ENCODE peak calls at places on chromosomes 16 and 17, in four cellular contexts. A, S, T and R are unnamed samples.

GRCh38 chr16:22813946-22814325 is at the start of gene HS3ST2:
- DNase-seq in T (no peak), S (peak; percentile 83), A (no peak), R (no peak)

GRCh38 chr16:70635356-70636016 is 10.9 kb upstream of the IL34 start:
- DNase-seq in A (no peak), S (no peak), T (no peak), R (peak; percentile 73)

GRCh38 chr17:37429442-37429841 is 22.8 kb downstream of the TADA2A start:
- DNase-seq in A (no peak), T (no peak), S (no peak), R (no peak)

GRCh38 chr16:89410794-89411309 is 79.5 kb downstream of the ANKRD11 start:
- DNase-seq in A (no peak), T (no peak), S (peak; percentile 54), R (peak; percentile 90)

GRCh38 chr17:80596760-80597608 is 52.3 kb downstream of the RPTOR start:
- DNase-seq in S (no peak), A (no peak), T (no peak), R (no peak)

GRCh38 chr17:17736205-17737183 is 55.2 kb downstream of the RAI1 start:
- DNase-seq in S (no peak), A (no peak), T (no peak), R (no peak)

GRCh38 chr17:17343896-17344506 is 40.8 kb downstream of the NT5M start:
- DNase-seq in S (no peak), A (no peak), T (no peak), R (no peak)

GRCh38 chr17:42179911-42180410 is 981 bp downstream of the KCNH4 start:
- DNase-seq in T (no peak), A (peak; percentile 48), S (peak; percentile 62), R (peak; percentile 72)

GRCh38 chr16:73054732-73055481 is 7.0 kb upstream of the ZFHX3 start:
- DNase-seq in S (no peak), T (no peak), A (no peak), R (no peak)

GRCh38 chr17:47927821-47928400 is 13.5 kb upstream of the PNPO start:
- DNase-seq in A (no peak), T (no peak), S (no peak), R (no peak)

GRCh38 chr17:75996665-75997590 is 3.7 kb upstream of the CDK3 start:
- DNase-seq in S (peak; percentile 24), T (no peak), A (no peak), R (no peak)

GRCh38 chr17:60451071-60451470 is 28.8 kb downstream of the CHCT1 start:
- DNase-seq in T (no peak), A (no peak), S (no peak), R (no peak)

GRCh38 chr17:55845385-55845784 is 94.5 kb downstream of the PCTP start:
- DNase-seq in S (peak; percentile 87), A (no peak), T (no peak), R (peak; percentile 43)

GRCh38 chr17:67221062-67221998 is 23.7 kb downstream of the HELZ start:
- DNase-seq in T (no peak), S (peak; percentile 71), A (no peak), R (peak; percentile 54)

GRCh38 chr17:38608648-38609047 is 2.9 kb upstream of the SRCIN1 start:
- DNase-seq in S (no peak), T (no peak), A (no peak), R (no peak)

GRCh38 chr17:55320594-55321506 is 56.1 kb downstream of the HLF start:
- DNase-seq in S (no peak), A (no peak), T (no peak), R (no peak)

GRCh38 chr16:13999895-14000425 is 71.2 kb upstream of the MRTFB start:
- DNase-seq in S (no peak), A (no peak), T (no peak), R (no peak)

GRCh38 chr16:88569614-88569984 is 604 bp upstream of the ZC3H18 start:
- DNase-seq in A (no peak), S (peak; percentile 58), T (no peak), R (no peak)

GRCh38 chr16:85767569-85767968 is 16.7 kb upstream of the C16orf74 start:
- DNase-seq in T (no peak), A (no peak), S (no peak), R (peak; percentile 97)

GRCh38 chr16:11205754-11206459 is 50.1 kb downstream of the SOCS1 start:
- DNase-seq in A (no peak), T (no peak), S (no peak), R (peak; percentile 41)

GRCh38 chr17:35448214-35448898 is at the start of gene SLFN13:
- DNase-seq in S (peak; percentile 51), A (peak; percentile 65), T (peak; percentile 75), R (peak; percentile 20)

GRCh38 chr17:82383411-82383810 is 11.8 kb downstream of the UTS2R start:
- DNase-seq in T (no peak), S (no peak), A (no peak), R (no peak)

GRCh38 chr17:74466111-74466784 is at the start of gene CD300A:
- DNase-seq in T (no peak), S (no peak), A (peak; percentile 51), R (no peak)

GRCh38 chr16:87457051-87457611 is 35.7 kb downstream of the ZCCHC14 start:
- DNase-seq in T (no peak), S (no peak), A (no peak), R (no peak)

GRCh38 chr17:66964930-66965800 is 658 bp downstream of the CACNG4 start:
- DNase-seq in A (no peak), T (no peak), S (peak; percentile 81), R (no peak)

GRCh38 chr17:30236807-30237206 is 1.3 kb upstream of the SLC6A4 start:
- DNase-seq in A (no peak), S (peak; percentile 69), T (no peak), R (peak; percentile 70)

GRCh38 chr17:80792373-80792781 is 199.3 kb upstream of the CHMP6 start:
- DNase-seq in S (no peak), A (no peak), T (no peak), R (no peak)

GRCh38 chr16:13176711-13177110 is 275.3 kb downstream of the SHISA9 start:
- DNase-seq in S (no peak), T (no peak), A (no peak), R (no peak)

GRCh38 chr17:72657467-72658317 is 434.8 kb downstream of the SLC39A11 start:
- DNase-seq in S (no peak), A (no peak), T (no peak), R (no peak)

GRCh38 chr16:53973021-53973420 is 269.1 kb downstream of the FTO start:
- DNase-seq in S (no peak), A (no peak), T (no peak), R (no peak)

GRCh38 chr16:78932395-78932794 is 668.1 kb downstream of the MAF start:
- DNase-seq in T (no peak), A (no peak), S (no peak), R (no peak)

GRCh38 chr17:5837055-5837491 is 233.1 kb upstream of the WSCD1 start:
- DNase-seq in S (no peak), A (no peak), T (no peak), R (peak; percentile 56)